ENCODE peak calls at places on chromosomes 5 and 9, in six cellular contexts. T, G, I, W, C and U are unnamed samples.

GRCh38 chr5:143619038-143619437 is 192.9 kb upstream of the HMHB1 start:
- DNase-seq in T (no peak), G (no peak), I (no peak), W (no peak), C (no peak), U (no peak)

GRCh38 chr5:129904667-129905466 is 602 bp downstream of the CHSY3 start:
- DNase-seq in T (peak; percentile 72), G (no peak), I (peak; percentile 60), W (no peak), C (no peak), U (peak; percentile 23)

GRCh38 chr9:6641561-6641960 is 4.0 kb downstream of the GLDC start:
- DNase-seq in T (no peak), G (no peak), I (no peak), W (no peak), C (no peak), U (no peak)

GRCh38 chr5:87851603-87852002 is 417.0 kb downstream of the TMEM161B start:
- DNase-seq in T (no peak), G (no peak), I (no peak), W (no peak), C (no peak), U (no peak)

GRCh38 chr5:59021837-59022514 is 439.1 kb downstream of the RAB3C start:
- DNase-seq in T (no peak), G (no peak), I (no peak), W (no peak), C (no peak), U (no peak)

GRCh38 chr9:97632406-97632991 is 669 bp downstream of the TSTD2 start:
- DNase-seq in T (peak; percentile 24), G (no peak), I (peak; percentile 46), W (peak; percentile 36), C (no peak), U (peak; percentile 84)

GRCh38 chr9:98547606-98548005 is 161.1 kb downstream of the GABBR2 start:
- DNase-seq in T (no peak), G (no peak), I (no peak), W (no peak), C (no peak), U (no peak)

GRCh38 chr5:115124741-115125140 is 45.0 kb downstream of the TRIM36 start:
- DNase-seq in T (no peak), G (no peak), I (no peak), W (no peak), C (no peak), U (no peak)

GRCh38 chr9:27369591-27369990 is 72.6 kb upstream of the EQTN start:
- DNase-seq in T (no peak), G (no peak), I (no peak), W (no peak), C (no peak), U (peak; percentile 26)

GRCh38 chr9:131484560-131485185 is 18.0 kb upstream of the POMT1 start:
- DNase-seq in T (no peak), G (no peak), I (no peak), W (no peak), C (no peak), U (no peak)

GRCh38 chr5:142339781-142340180 is 15.0 kb upstream of the SPRY4 start:
- DNase-seq in T (no peak), G (no peak), I (no peak), W (no peak), C (no peak), U (no peak)

GRCh38 chr5:125394661-125395280 is 648.3 kb upstream of the ZNF608 start:
- DNase-seq in T (no peak), G (no peak), I (no peak), W (no peak), C (no peak), U (no peak)